ENCODE peak calls at places on chromosomes 12 and 14, in ten cellular contexts. A, I, B, S, P, U, D, T, C and W are unnamed samples.

GRCh38 chr12:3538691-3539030 is 47.7 kb downstream of the PRMT8 start:
- DNase-seq in A (no peak), I (no peak), B (no peak), S (no peak), P (no peak), U (no peak), D (no peak), T (no peak), C (peak; percentile 15), W (no peak)

GRCh38 chr12:122190842-122191668 is 8.1 kb downstream of the LRRC43 start:
- DNase-seq in A (peak; percentile 43), I (peak; percentile 64), B (peak; percentile 64), S (no peak), P (peak; percentile 82), U (peak; percentile 40), D (peak; percentile 93), T (no peak), C (peak; percentile 74), W (peak; percentile 27)

GRCh38 chr12:109952160-109952858 is 43.9 kb downstream of the GIT2 start:
- DNase-seq in A (no peak), I (no peak), B (no peak), S (no peak), P (no peak), U (no peak), D (no peak), T (no peak), C (no peak), W (peak; percentile 16)

GRCh38 chr14:72706485-72706884 is 187.4 kb downstream of the DPF3 start:
- DNase-seq in A (no peak), I (no peak), B (no peak), S (no peak), P (no peak), U (no peak), D (no peak), T (no peak), C (no peak), W (no peak)

GRCh38 chr12:62632521-62632920 is 165.9 kb downstream of the MON2 start:
- DNase-seq in A (peak; percentile 35), I (peak; percentile 56), B (no peak), S (no peak), P (peak; percentile 83), U (peak; percentile 89), D (no peak), T (peak; percentile 61), C (peak; percentile 20), W (no peak)

GRCh38 chr14:94648801-94649200 is 36.6 kb downstream of the SERPINA3 start:
- DNase-seq in A (no peak), I (no peak), B (no peak), S (peak; percentile 21), P (no peak), U (no peak), D (no peak), T (no peak), C (no peak), W (no peak)

GRCh38 chr12:85057370-85057963 is 21.3 kb downstream of the LRRIQ1 start:
- DNase-seq in A (no peak), I (peak; percentile 56), B (no peak), S (no peak), P (no peak), U (peak; percentile 53), D (peak; percentile 5), T (no peak), C (peak; percentile 42), W (peak; percentile 19)

GRCh38 chr14:20934148-20934762 is 21.0 kb upstream of the RNASE2 start:
- DNase-seq in A (peak; percentile 40), I (peak; percentile 28), B (peak; percentile 30), S (peak; percentile 61), P (peak; percentile 78), U (peak; percentile 9), D (peak; percentile 19), T (no peak), C (peak; percentile 21), W (peak; percentile 5)

GRCh38 chr12:12156116-12156515 is 85.4 kb downstream of the BCL2L14 start:
- DNase-seq in A (no peak), I (no peak), B (no peak), S (no peak), P (no peak), U (no peak), D (no peak), T (no peak), C (no peak), W (no peak)

GRCh38 chr14:104967414-104968152 is 10.6 kb downstream of the AHNAK2 start:
- DNase-seq in A (no peak), I (peak; percentile 33), B (no peak), S (peak; percentile 71), P (peak; percentile 75), U (peak; percentile 24), D (no peak), T (peak; percentile 73), C (peak; percentile 17), W (no peak)

GRCh38 chr14:71142375-71143038 is 235.2 kb downstream of the PCNX1 start:
- DNase-seq in A (peak; percentile 39), I (peak; percentile 94), B (peak; percentile 42), S (no peak), P (no peak), U (peak; percentile 99), D (no peak), T (no peak), C (no peak), W (no peak)

GRCh38 chr12:106358410-106359241 is 1.1 kb downstream of the POLR3B start:
- DNase-seq in A (no peak), I (peak; percentile 44), B (no peak), S (no peak), P (no peak), U (no peak), D (peak; percentile 63), T (peak; percentile 32), C (peak; percentile 40), W (no peak)

GRCh38 chr12:53219116-53219955 is 12.3 kb upstream of the ITGB7 start:
- DNase-seq in A (peak; percentile 64), I (peak; percentile 44), B (peak; percentile 49), S (no peak), P (peak; percentile 86), U (peak; percentile 61), D (peak; percentile 61), T (no peak), C (peak; percentile 30), W (peak; percentile 66)

GRCh38 chr12:95497031-95497430 is 23.1 kb downstream of the METAP2 start:
- DNase-seq in A (no peak), I (no peak), B (no peak), S (no peak), P (no peak), U (no peak), D (no peak), T (no peak), C (no peak), W (no peak)
- TF ChIP-seq CTCF in A (no peak), I (no peak), B (no peak), S (no peak), P (no peak), U (no peak), D (no peak), T (no peak), C (no peak), W (no peak)

DNA sequence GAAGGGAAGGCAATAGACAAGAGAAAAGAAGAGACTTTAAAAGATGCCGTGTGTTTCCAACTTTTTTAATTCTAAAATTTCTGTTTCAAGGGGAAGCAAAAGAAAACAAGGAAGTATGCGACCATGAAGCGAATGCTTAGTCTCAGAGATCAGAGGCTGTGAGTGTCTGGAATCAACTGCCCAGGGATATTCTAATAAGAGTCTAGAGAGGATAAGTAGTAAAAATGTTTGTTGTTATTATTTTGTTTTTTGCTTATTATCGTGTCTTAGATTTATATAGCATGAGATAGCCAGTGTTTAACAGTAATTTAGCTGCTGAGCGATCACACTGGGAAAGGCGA is 421 bp downstream of the FCF1 start:
- DNase-seq in A (no peak), I (no peak), B (no peak), S (no peak), P (no peak), U (no peak), D (no peak), T (no peak), C (no peak), W (no peak)
- H3K4me3 ChIP-seq in A (peak overlapping the region; percentile 90), I (peak overlapping the region; percentile 87), B (peak overlapping the region; percentile 63), S (peak overlapping the region; percentile 76), P (peak overlapping the region; percentile 70), U (peak overlapping the region; percentile 93), D (peak overlapping the region; percentile 73), T (peak overlapping the region; percentile 91), C (peak overlapping the region; percentile 26), W (peak overlapping the region; percentile 91)

DNA sequence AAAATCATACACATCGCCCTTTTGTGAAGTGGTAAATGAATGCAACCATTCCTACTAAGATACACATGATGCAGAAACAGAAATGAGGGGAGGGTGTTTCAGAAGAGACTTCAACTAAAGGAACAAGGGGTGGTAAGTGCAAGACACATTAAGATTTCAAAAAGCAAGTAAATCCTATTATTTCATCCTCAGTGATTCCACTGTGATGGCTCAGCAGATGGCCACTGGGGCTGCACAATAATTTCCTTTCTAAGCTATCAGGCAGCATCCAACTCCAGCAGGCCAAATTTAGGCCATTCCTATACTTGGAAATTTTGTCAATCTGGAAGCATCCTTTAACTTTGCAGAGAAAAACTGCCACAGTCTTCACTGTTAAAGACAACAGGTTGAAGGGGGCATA is 272.4 kb downstream of the NELL2 start:
- DNase-seq in A (no peak), I (no peak), B (no peak), S (no peak), P (no peak), U (no peak), D (no peak), T (no peak), C (no peak), W (no peak)
- TF ChIP-seq CTCF in A (no peak), I (no peak), B (no peak), S (no peak), P (no peak), U (no peak), D (no peak), T (no peak), C (no peak), W (no peak)

GRCh38 chr12:113422929-113423669 is 919 bp downstream of the SDSL start:
- DNase-seq in A (no peak), I (peak; percentile 8), B (no peak), S (no peak), P (no peak), U (no peak), D (no peak), T (no peak), C (no peak), W (no peak)
- H3K4me3 ChIP-seq in A (peak overlapping the region; percentile 66), I (peak overlapping the region; percentile 63), B (no peak overlapping the region), S (no peak overlapping the region), P (no peak overlapping the region), U (peak overlapping the region; percentile 68), D (peak overlapping the region; percentile 62), T (no peak overlapping the region), C (peak overlapping the region; percentile 31), W (peak overlapping the region; percentile 62)